ENCODE peak calls at places on chromosomes 11 and 22, in seven cellular contexts. Y is stomach; I is upper lobe of right lung; J is right cardiac atrium; M is left ventricle myocardium inferior; C is iPS DF 6.9; V is CD4-positive, CD25-positive, alpha-beta regulatory T cell. H is an unnamed sample.

GRCh38 chr11:13183094-13183825 is 94.3 kb upstream of the BMAL1 start:
- DNase-seq in J (no peak), M (no peak), I (no peak), C (no peak), V (peak; percentile 19), Y (no peak), H (no peak)

GRCh38 chr11:122817121-122817520 is 21.2 kb upstream of the CRTAM start:
- DNase-seq in J (no peak), Y (no peak), C (no peak), I (no peak), V (no peak), M (no peak), H (no peak)

GRCh38 chr22:48578138-48579034 is 1249.3 kb downstream of the BRD1 start:
- DNase-seq in I (no peak), M (no peak), C (no peak), V (no peak), J (peak; percentile 3), Y (no peak), H (no peak)

GRCh38 chr11:43327987-43328386 is 16.2 kb downstream of the API5 start:
- DNase-seq in M (no peak), Y (peak; percentile 54), J (no peak), V (no peak), I (no peak), C (no peak), H (no peak)

GRCh38 chr11:105673089-105673488 is 63.2 kb downstream of the GRIA4 start:
- DNase-seq in I (no peak), J (no peak), V (no peak), M (no peak), Y (no peak), C (peak; percentile 43), H (no peak)

GRCh38 chr11:27174026-27174425 is 133.4 kb downstream of the BBOX1 start:
- DNase-seq in V (no peak), C (no peak), J (no peak), Y (peak; percentile 58), M (no peak), I (no peak), H (no peak)

GRCh38 chr11:34926831-34927132 is 10.4 kb downstream of the PDHX start:
- DNase-seq in Y (no peak), C (no peak), J (no peak), M (no peak), I (no peak), V (no peak), H (no peak)

GRCh38 chr11:8719260-8720190 is 36.9 kb downstream of the RPL27A start:
- DNase-seq in I (no peak), C (no peak), V (no peak), J (peak; percentile 66), M (peak; percentile 57), Y (no peak), H (peak; percentile 92)

GRCh38 chr22:49674479-49674830 is 153.2 kb downstream of the BRD1 start:
- DNase-seq in J (no peak), M (no peak), Y (no peak), V (no peak), C (no peak), I (no peak), H (peak; percentile 39)

GRCh38 chr11:75320046-75320618 is 31.3 kb downstream of the ARRB1 start:
- DNase-seq in Y (no peak), I (no peak), M (no peak), C (no peak), J (no peak), V (no peak), H (no peak)

GRCh38 chr22:48951836-48952235 is 875.8 kb downstream of the BRD1 start:
- DNase-seq in J (no peak), V (no peak), M (no peak), C (no peak), I (no peak), Y (peak; percentile 10), H (peak; percentile 38)

GRCh38 chr22:45317551-45318167 is 7.9 kb downstream of the FAM118A start:
- DNase-seq in V (no peak), C (no peak), J (peak; percentile 78), Y (peak; percentile 75), I (no peak), M (peak; percentile 50), H (peak; percentile 84)

GRCh38 chr22:36860821-36861659 is at the start of gene NCF4:
- DNase-seq in J (peak; percentile 65), V (peak; percentile 25), I (peak; percentile 86), Y (peak; percentile 57), C (no peak), M (peak; percentile 64), H (peak; percentile 87)

GRCh38 chr22:42307806-42308563 is 37.5 kb upstream of the TCF20 start:
- DNase-seq in I (no peak), Y (no peak), M (no peak), J (no peak), V (no peak), C (no peak), H (no peak)

GRCh38 chr11:99020324-99021225 is at the start of gene CNTN5:
- DNase-seq in I (peak; percentile 70), Y (no peak), V (no peak), M (peak; percentile 20), J (peak; percentile 41), C (peak; percentile 29), H (no peak)

GRCh38 chr11:1883342-1884122 is 8.2 kb downstream of the PRR33 start:
- DNase-seq in I (peak; percentile 40), J (no peak), V (no peak), C (no peak), M (no peak), Y (no peak), H (no peak)

GRCh38 chr11:33867996-33868645 is 23.8 kb downstream of the LMO2 start:
- DNase-seq in M (no peak), V (no peak), C (no peak), I (no peak), Y (no peak), J (no peak), H (no peak)

GRCh38 chr22:19887251-19887985 is 32.7 kb upstream of the GNB1L start:
- DNase-seq in Y (no peak), J (peak; percentile 5), C (no peak), I (no peak), V (no peak), M (peak; percentile 7), H (no peak)

GRCh38 chr11:122895591-122895990 is 13.0 kb downstream of the JHY start:
- DNase-seq in Y (no peak), J (no peak), V (no peak), I (no peak), M (no peak), C (no peak), H (no peak)

GRCh38 chr22:24407884-24408283 is 19.5 kb upstream of the ADORA2A start:
- DNase-seq in J (no peak), I (no peak), M (no peak), V (no peak), Y (no peak), C (no peak), H (no peak)

GRCh38 chr22:39344046-39344390 is 5.8 kb upstream of the SYNGR1 start:
- DNase-seq in Y (no peak), V (no peak), J (no peak), I (no peak), M (no peak), C (no peak), H (no peak)

GRCh38 chr11:113546757-113547507 is 71.7 kb upstream of the DRD2 start:
- DNase-seq in Y (no peak), M (no peak), I (no peak), V (no peak), J (no peak), C (no peak), H (no peak)

GRCh38 chr22:23285734-23286133 is 105.4 kb downstream of the BCR start:
- DNase-seq in I (no peak), J (no peak), M (no peak), C (no peak), Y (no peak), V (no peak), H (no peak)

GRCh38 chr11:88482871-88483301 is 145.3 kb upstream of the CTSC start:
- DNase-seq in I (no peak), Y (no peak), V (no peak), C (no peak), M (no peak), J (no peak), H (no peak)

GRCh38 chr22:24181088-24181995 is at the start of gene SUSD2:
- DNase-seq in J (peak; percentile 46), M (peak; percentile 34), I (peak; percentile 85), V (no peak), Y (peak; percentile 60), C (no peak), H (no peak)

DNA sequence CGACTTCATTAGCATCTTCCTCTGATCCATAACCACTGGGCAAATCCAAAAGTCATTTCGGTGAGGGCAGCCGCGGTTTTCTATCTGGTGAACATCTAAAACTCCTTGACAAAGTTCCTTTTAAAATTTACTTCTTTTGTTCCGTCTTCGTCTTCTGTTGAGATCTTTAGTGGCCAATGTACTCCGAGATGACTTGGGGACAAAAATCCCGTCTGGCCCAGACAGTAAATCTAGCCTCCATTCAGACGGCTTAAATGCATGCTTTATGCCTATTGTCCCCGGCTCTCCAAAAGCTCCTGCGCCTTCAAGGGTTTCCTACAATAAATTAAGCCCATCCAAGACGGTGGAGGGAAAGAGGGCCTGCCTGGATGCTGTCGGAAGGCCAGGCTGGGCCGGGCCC is 59.8 kb upstream of the MYEOV start:
- DNase-seq in M (no peak), I (no peak), C (no peak), J (no peak), Y (peak; percentile 10), V (no peak), H (peak; percentile 10)
- H3K27me3 ChIP-seq in M (no peaks in the 10 kb centered on the region), I (no peaks in the 10 kb centered on the region), C (no peaks in the 10 kb centered on the region), J (no peaks in the 10 kb centered on the region), Y (peaks cover under 1% of the 10 kb centered on the region), V (no peaks in the 10 kb centered on the region), H (no peaks in the 10 kb centered on the region)

GRCh38 chr11:126363706-126364245 is 8.3 kb downstream of the ST3GAL4 start:
- DNase-seq in M (peak; percentile 26), J (no peak), Y (no peak), C (no peak), I (peak; percentile 50), V (no peak), H (peak; percentile 64)
- H3K4me1 ChIP-seq in M (peaks cover 95% of the 10 kb centered on the region), J (peaks cover 32% of the 10 kb centered on the region), Y (peaks cover 24% of the 10 kb centered on the region), C (peaks cover 8% of the 10 kb centered on the region), I (peaks cover 21% of the 10 kb centered on the region), V (no peaks in the 10 kb centered on the region), H (peaks cover 41% of the 10 kb centered on the region)

GRCh38 chr11:115959098-115959497 is 454.9 kb upstream of the CADM1 start:
- DNase-seq in I (no peak), J (no peak), M (no peak), C (no peak), V (no peak), Y (no peak), H (no peak)

GRCh38 chr11:115963170-115963569 is 459.0 kb upstream of the CADM1 start:
- DNase-seq in M (no peak), V (no peak), C (no peak), Y (no peak), I (no peak), J (no peak), H (no peak)

GRCh38 chr11:115961168-115962003 is 457.2 kb upstream of the CADM1 start:
- DNase-seq in M (no peak), V (no peak), C (no peak), I (no peak), Y (no peak), J (no peak), H (no peak)

GRCh38 chr11:115965754-115966504 is 461.7 kb upstream of the CADM1 start:
- DNase-seq in I (peak; percentile 74), M (no peak), V (no peak), Y (no peak), C (no peak), J (no peak), H (no peak)

GRCh38 chr11:115964091-115964490 is 459.9 kb upstream of the CADM1 start:
- DNase-seq in J (no peak), C (no peak), Y (no peak), I (no peak), V (no peak), M (no peak), H (no peak)
- H3K27me3 ChIP-seq in J (no peaks in the 10 kb centered on the region), C (peaks cover 5% of the 10 kb centered on the region), Y (peaks cover 22% of the 10 kb centered on the region), I (no peaks in the 10 kb centered on the region), V (no peaks in the 10 kb centered on the region), M (peaks cover 26% of the 10 kb centered on the region), H (peaks cover 7% of the 10 kb centered on the region)

GRCh38 chr11:57308426-57309060 is 16.2 kb downstream of the TNKS1BP1 start:
- DNase-seq in M (no peak), I (peak; percentile 48), Y (no peak), V (no peak), J (no peak), C (no peak), H (no peak)
- H3K4me1 ChIP-seq in M (peaks cover 100% of the 10 kb centered on the region), I (peaks cover 83% of the 10 kb centered on the region), Y (peaks cover 92% of the 10 kb centered on the region), V (peaks cover 13% of the 10 kb centered on the region), J (peaks cover 20% of the 10 kb centered on the region), C (peaks cover 7% of the 10 kb centered on the region), H (peaks cover 56% of the 10 kb centered on the region)